ENCODE peak calls at places on chromosomes 5 and 9, in five cellular contexts. One of them, this sample, is unnamed. For H3K27me3, the result is how much of the 10 kb centered on the place peaks cover.

GRCh38 chr5:95939465-95939864 is 22.2 kb downstream of the ELL2 start:
- DNase-seq in SK-N-SH: no peak
- DNase-seq in HCT116: no peak
- DNase-seq in H1: no peak
- DNase-seq in HepG2: no peak
- DNase-seq in this sample: no peak

GRCh38 chr5:160470437-160471341 is 49.0 kb downstream of the PTTG1 start:
- DNase-seq in SK-N-SH: no peak
- DNase-seq in HCT116: no peak
- DNase-seq in H1: no peak
- DNase-seq in HepG2: no peak
- DNase-seq in this sample: no peak

GRCh38 chr5:168984135-168984675 is 316.7 kb downstream of the SLIT3 start:
- DNase-seq in SK-N-SH: no peak
- DNase-seq in HCT116: no peak
- DNase-seq in H1: no peak
- DNase-seq in HepG2: no peak
- DNase-seq in this sample: no peak

GRCh38 chr5:56608216-56608925 is 207.0 kb upstream of the MAP3K1 start:
- DNase-seq in SK-N-SH: no peak
- DNase-seq in HCT116: no peak
- DNase-seq in H1: no peak
- DNase-seq in HepG2: no peak
- DNase-seq in this sample: no peak

GRCh38 chr5:174172104-174172965 is 126.8 kb downstream of the NSG2 start:
- DNase-seq in SK-N-SH: no peak
- DNase-seq in HCT116: no peak
- DNase-seq in H1: no peak
- DNase-seq in HepG2: no peak
- DNase-seq in this sample: no peak

GRCh38 chr5:178624626-178625546 is 2.0 kb downstream of the CLK4 start:
- DNase-seq in SK-N-SH: no peak
- DNase-seq in HCT116: no peak
- DNase-seq in H1: no peak
- DNase-seq in HepG2: no peak
- DNase-seq in this sample: no peak

GRCh38 chr5:59548807-59549357 is 344.6 kb downstream of the PDE4D start:
- DNase-seq in SK-N-SH: no peak
- DNase-seq in HCT116: no peak
- DNase-seq in H1: no peak
- DNase-seq in HepG2: peak
- DNase-seq in this sample: no peak

GRCh38 chr5:135900276-135900675 is 4.6 kb upstream of the IL9 start:
- DNase-seq in SK-N-SH: no peak
- DNase-seq in HCT116: no peak
- DNase-seq in H1: no peak
- DNase-seq in HepG2: no peak
- DNase-seq in this sample: no peak

GRCh38 chr5:93746406-93747056 is 5.1 kb upstream of the POU5F2 start:
- DNase-seq in SK-N-SH: no peak
- DNase-seq in HCT116: no peak
- DNase-seq in H1: no peak
- DNase-seq in HepG2: no peak
- DNase-seq in this sample: peak

GRCh38 chr9:125889524-125890473 is 142.6 kb downstream of the PBX3 start:
- DNase-seq in SK-N-SH: peak
- DNase-seq in HCT116: no peak
- DNase-seq in H1: no peak
- DNase-seq in HepG2: no peak
- DNase-seq in this sample: no peak

GRCh38 chr9:111298831-111299603 is 31.0 kb downstream of the OR2K2 start:
- DNase-seq in SK-N-SH: peak
- DNase-seq in HCT116: peak
- DNase-seq in H1: no peak
- DNase-seq in HepG2: peak
- DNase-seq in this sample: peak

GRCh38 chr9:72986522-72987116 is 33.8 kb upstream of the ALDH1A1 start:
- DNase-seq in SK-N-SH: no peak
- DNase-seq in HCT116: no peak
- DNase-seq in H1: no peak
- DNase-seq in HepG2: no peak
- DNase-seq in this sample: no peak

GRCh38 chr5:136094913-136095641 is 37.6 kb upstream of the SMAD5 start:
- DNase-seq in SK-N-SH: no peak
- DNase-seq in HCT116: no peak
- DNase-seq in H1: no peak
- DNase-seq in HepG2: no peak
- DNase-seq in this sample: no peak

GRCh38 chr9:6068983-6069382 is 53.6 kb upstream of the RANBP6 start:
- DNase-seq in SK-N-SH: no peak
- DNase-seq in HCT116: no peak
- DNase-seq in H1: no peak
- DNase-seq in HepG2: no peak
- DNase-seq in this sample: no peak

GRCh38 chr5:78243639-78244038 is 50.9 kb downstream of the AP3B1 start:
- DNase-seq in SK-N-SH: no peak
- DNase-seq in HCT116: no peak
- DNase-seq in H1: no peak
- DNase-seq in HepG2: no peak
- DNase-seq in this sample: no peak

GRCh38 chr9:86020731-86021130 is 78.6 kb downstream of the GOLM1 start:
- DNase-seq in SK-N-SH: no peak
- DNase-seq in HCT116: no peak
- DNase-seq in H1: no peak
- DNase-seq in HepG2: no peak
- DNase-seq in this sample: no peak

DNA sequence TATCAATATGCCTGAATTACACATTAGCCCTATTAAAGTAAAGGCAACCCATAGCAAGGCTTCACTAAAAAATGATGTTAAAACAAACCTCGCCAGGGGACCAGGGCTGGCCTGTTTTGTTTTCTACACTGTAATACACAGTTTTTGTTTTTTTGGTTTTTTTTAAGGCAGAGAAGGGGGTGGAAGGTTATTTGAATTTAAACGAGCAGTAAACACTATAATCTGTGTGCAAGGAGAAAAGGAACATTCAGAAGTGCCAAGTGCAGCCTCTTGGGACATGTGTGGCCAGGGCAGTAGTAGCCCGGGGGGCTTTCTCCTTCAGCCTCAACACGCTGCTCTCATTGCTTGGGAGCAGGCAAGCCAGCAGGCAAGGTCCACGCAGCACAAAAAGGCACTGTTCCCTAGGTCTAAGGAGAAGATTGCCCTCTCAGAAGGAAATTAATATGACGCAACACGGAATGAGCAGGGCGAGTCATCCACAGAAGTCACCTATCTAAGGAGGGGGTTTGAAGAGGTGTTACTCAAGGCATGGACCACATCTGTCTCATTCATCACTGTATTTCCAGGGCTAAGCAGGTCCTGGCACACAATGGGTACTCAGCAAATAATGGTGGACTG is 16.2 kb downstream of the SIL1 start:
- DNase-seq in SK-N-SH: no peak
- DNase-seq in HCT116: peak
- DNase-seq in H1: no peak
- DNase-seq in HepG2: no peak
- DNase-seq in this sample: peak
- TF ChIP-seq SIN3A in SK-N-SH: no peak
- TF ChIP-seq SIN3A in HCT116: no peak
- TF ChIP-seq SIN3A in H1: no peak
- TF ChIP-seq SIN3A in HepG2: no peak
- TF ChIP-seq SIN3A in this sample: no peak

GRCh38 chr9:134461436-134461982 is 135.3 kb downstream of the RXRA start:
- DNase-seq in SK-N-SH: no peak
- DNase-seq in HCT116: no peak
- DNase-seq in H1: no peak
- DNase-seq in HepG2: no peak
- DNase-seq in this sample: no peak
- H3K27me3 ChIP-seq in SK-N-SH: under half
- H3K27me3 ChIP-seq in HCT116: under half
- H3K27me3 ChIP-seq in H1: under half
- H3K27me3 ChIP-seq in HepG2: under half
- H3K27me3 ChIP-seq in this sample: under half

DNA sequence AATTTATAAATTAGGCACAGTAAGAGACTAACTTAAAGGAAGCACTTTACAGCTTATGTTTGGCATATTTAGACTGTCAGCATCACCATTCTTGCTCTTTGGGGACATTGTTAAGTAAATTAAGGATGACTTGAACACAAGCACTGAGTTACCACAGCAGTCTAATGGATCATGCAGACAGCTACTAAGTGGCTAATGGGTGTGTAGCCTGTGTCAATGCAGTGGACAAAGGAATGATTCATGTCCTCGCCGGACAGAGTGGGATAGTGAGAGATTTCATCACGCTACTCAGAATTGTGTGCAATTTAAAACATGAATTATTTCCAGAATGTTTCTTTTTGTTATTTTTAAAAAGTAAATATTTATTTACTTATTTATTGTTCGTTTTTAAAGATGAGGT is 52.8 kb upstream of the KLF4 start:
- DNase-seq in SK-N-SH: no peak
- DNase-seq in HCT116: no peak
- DNase-seq in H1: no peak
- DNase-seq in HepG2: no peak
- DNase-seq in this sample: no peak
- TF ChIP-seq SIN3A in SK-N-SH: no peak
- TF ChIP-seq SIN3A in HCT116: no peak
- TF ChIP-seq SIN3A in H1: no peak
- TF ChIP-seq SIN3A in HepG2: no peak
- TF ChIP-seq SIN3A in this sample: no peak

GRCh38 chr9:21747171-21747570 is 55.3 kb upstream of the MTAP start:
- DNase-seq in SK-N-SH: no peak
- DNase-seq in HCT116: no peak
- DNase-seq in H1: no peak
- DNase-seq in HepG2: no peak
- DNase-seq in this sample: no peak
- H3K27me3 ChIP-seq in SK-N-SH: under half
- H3K27me3 ChIP-seq in HCT116: under half
- H3K27me3 ChIP-seq in H1: half or more
- H3K27me3 ChIP-seq in HepG2: under half
- H3K27me3 ChIP-seq in this sample: under half

DNA sequence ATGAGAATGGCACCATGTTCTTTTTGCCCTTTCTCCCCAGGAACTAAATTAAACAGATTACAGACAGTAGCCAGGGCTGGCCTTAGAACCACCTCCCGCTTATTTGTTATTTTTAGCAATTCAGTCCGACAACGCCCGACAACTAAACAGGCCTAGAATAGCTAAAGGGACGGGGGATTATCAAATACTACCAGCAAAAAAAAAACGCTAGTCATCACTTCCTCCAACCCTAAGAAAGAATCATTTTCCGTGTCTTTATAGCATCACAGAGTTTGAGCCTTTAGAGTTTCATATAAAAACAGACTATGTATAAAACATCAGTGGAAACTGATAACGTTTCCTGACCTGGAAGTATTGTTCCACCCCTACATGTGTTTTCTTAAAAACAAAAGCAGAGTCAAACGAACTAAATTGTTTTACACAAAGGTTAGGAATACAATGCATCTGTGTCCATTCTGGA is 35.3 kb downstream of the PFDN1 start:
- DNase-seq in SK-N-SH: no peak
- DNase-seq in HCT116: no peak
- DNase-seq in H1: no peak
- DNase-seq in HepG2: no peak
- DNase-seq in this sample: no peak
- TF ChIP-seq SIN3A in SK-N-SH: no peak
- TF ChIP-seq SIN3A in HCT116: no peak
- TF ChIP-seq SIN3A in H1: no peak
- TF ChIP-seq SIN3A in HepG2: no peak
- TF ChIP-seq SIN3A in this sample: no peak

GRCh38 chr5:181129601-181130000 is 1.4 kb downstream of the OR2V1 start:
- DNase-seq in SK-N-SH: no peak
- DNase-seq in HCT116: no peak
- DNase-seq in H1: no peak
- DNase-seq in HepG2: no peak
- DNase-seq in this sample: no peak

GRCh38 chr5:181133083-181133482 is 2.1 kb upstream of the OR2V1 start:
- DNase-seq in SK-N-SH: no peak
- DNase-seq in HCT116: no peak
- DNase-seq in H1: no peak
- DNase-seq in HepG2: no peak
- DNase-seq in this sample: no peak

GRCh38 chr5:181130832-181131496 is at the start of gene OR2V1:
- DNase-seq in SK-N-SH: no peak
- DNase-seq in HCT116: no peak
- DNase-seq in H1: no peak
- DNase-seq in HepG2: no peak
- DNase-seq in this sample: no peak

GRCh38 chr5:181133610-181134231 is 2.8 kb upstream of the OR2V1 start:
- DNase-seq in SK-N-SH: no peak
- DNase-seq in HCT116: peak
- DNase-seq in H1: no peak
- DNase-seq in HepG2: peak
- DNase-seq in this sample: no peak

DNA sequence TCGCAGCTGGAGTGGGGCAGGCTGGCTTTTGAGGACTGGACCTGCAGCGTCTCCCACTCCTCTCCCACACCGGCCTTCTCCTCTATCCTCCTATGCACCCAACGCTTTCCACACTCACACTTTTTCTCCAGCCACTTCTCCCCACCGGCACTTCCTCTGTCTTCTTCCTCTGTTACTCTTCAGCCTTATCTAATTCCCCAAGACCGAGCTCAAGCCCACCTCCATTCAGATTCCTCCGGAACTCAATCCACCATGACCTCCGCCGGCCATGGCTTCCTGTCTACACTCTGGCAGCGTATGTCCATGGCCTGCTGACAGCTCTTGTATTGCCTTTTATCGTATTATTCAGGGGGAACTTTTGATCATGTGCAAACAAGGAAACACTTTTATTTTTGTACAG is 545 bp upstream of the OR2V1 start:
- DNase-seq in SK-N-SH: no peak
- DNase-seq in HCT116: no peak
- DNase-seq in H1: no peak
- DNase-seq in HepG2: no peak
- DNase-seq in this sample: no peak
- H3K27me3 ChIP-seq in SK-N-SH: half or more
- H3K27me3 ChIP-seq in HCT116: under half
- H3K27me3 ChIP-seq in H1: under half
- H3K27me3 ChIP-seq in HepG2: under half
- H3K27me3 ChIP-seq in this sample: under half

GRCh38 chr9:3441197-3441816 is 84.5 kb downstream of the RFX3 start:
- DNase-seq in SK-N-SH: peak
- DNase-seq in HCT116: peak
- DNase-seq in H1: no peak
- DNase-seq in HepG2: peak
- DNase-seq in this sample: peak
- TF ChIP-seq SIN3A in SK-N-SH: no peak
- TF ChIP-seq SIN3A in HCT116: no peak
- TF ChIP-seq SIN3A in H1: no peak
- TF ChIP-seq SIN3A in HepG2: no peak
- TF ChIP-seq SIN3A in this sample: no peak

GRCh38 chr9:124010665-124011321 is 775 bp upstream of the LHX2 start:
- DNase-seq in SK-N-SH: peak
- DNase-seq in HCT116: no peak
- DNase-seq in H1: no peak
- DNase-seq in HepG2: no peak
- DNase-seq in this sample: no peak
- H3K27me3 ChIP-seq in SK-N-SH: half or more
- H3K27me3 ChIP-seq in HCT116: under half
- H3K27me3 ChIP-seq in H1: half or more
- H3K27me3 ChIP-seq in HepG2: under half
- H3K27me3 ChIP-seq in this sample: under half

GRCh38 chr5:34695275-34696032 is 39.3 kb downstream of the RAI14 start:
- DNase-seq in SK-N-SH: no peak
- DNase-seq in HCT116: no peak
- DNase-seq in H1: no peak
- DNase-seq in HepG2: no peak
- DNase-seq in this sample: no peak
- TF ChIP-seq SIN3A in SK-N-SH: no peak
- TF ChIP-seq SIN3A in HCT116: no peak
- TF ChIP-seq SIN3A in H1: no peak
- TF ChIP-seq SIN3A in HepG2: no peak
- TF ChIP-seq SIN3A in this sample: no peak